ENCODE peak calls at places on chromosomes 1 and 21, in eight cellular contexts. A is progenitor cell of endocrine pancreas; Z is heart right ventricle; M is uterus; K is stimulated activated CD8-positive, alpha-beta memory T cell treated with anti-CD3 and anti-CD28 coated beads, Interleukin-15, amount 100 ng/mL, for 4 hours; D is central memory CD4-positive, alpha-beta T cell; L is Caco-2; R is pulmonary artery endothelial cell. W is an unnamed sample.

GRCh38 chr1:168485048-168485447 is 58.7 kb downstream of the XCL2 start:
- DNase-seq in R (no peak), A (no peak), Z (peak; percentile 30), L (no peak), D (no peak), K (no peak), M (peak; percentile 35), W (peak; percentile 43)

GRCh38 chr1:95742591-95743089 is 508.6 kb downstream of the RWDD3 start:
- DNase-seq in K (no peak), Z (peak; percentile 29), A (no peak), D (no peak), L (no peak), R (no peak), M (no peak), W (peak; percentile 25)

GRCh38 chr21:36606292-36606982 is 92.5 kb upstream of the SIM2 start:
- DNase-seq in D (no peak), M (no peak), K (no peak), A (no peak), Z (no peak), R (no peak), L (no peak), W (no peak)

GRCh38 chr1:152029144-152029936 is 7.5 kb downstream of the S100A11 start:
- DNase-seq in M (no peak), A (no peak), L (no peak), D (no peak), R (no peak), K (no peak), Z (no peak), W (peak; percentile 55)

GRCh38 chr1:239856924-239857323 is 234.8 kb upstream of the FMN2 start:
- DNase-seq in R (no peak), D (no peak), A (no peak), K (no peak), Z (no peak), L (no peak), M (no peak), W (no peak)

GRCh38 chr1:113835686-113836290 is 23.5 kb upstream of the RSBN1 start:
- DNase-seq in L (peak; percentile 37), Z (no peak), M (no peak), D (peak; percentile 49), R (no peak), A (no peak), K (no peak), W (peak; percentile 63)

GRCh38 chr1:3785458-3786157 is 10.7 kb downstream of the LRRC47 start:
- DNase-seq in R (no peak), M (no peak), Z (no peak), K (no peak), L (peak; percentile 34), A (no peak), D (no peak), W (no peak)

GRCh38 chr1:23118407-23118806 is 50.2 kb downstream of the LUZP1 start:
- DNase-seq in Z (no peak), K (no peak), M (no peak), R (no peak), D (no peak), A (no peak), L (no peak), W (no peak)

GRCh38 chr1:160628799-160629263 is 18.0 kb downstream of the SLAMF1 start:
- DNase-seq in L (no peak), D (peak; percentile 60), R (no peak), K (no peak), A (no peak), M (no peak), Z (no peak), W (no peak)

GRCh38 chr1:6245086-6245868 is 1.3 kb downstream of the HES3 start:
- DNase-seq in Z (peak; percentile 65), K (peak; percentile 29), M (peak; percentile 51), R (peak; percentile 29), L (peak; percentile 86), A (peak; percentile 85), D (peak; percentile 70), W (peak; percentile 78)